ENCODE peak calls at places on chromosomes 5 and 9, in six cellular contexts. One of them, this sample, is unnamed.

GRCh38 chr5:95863383-95863757 is 40.8 kb upstream of the GLRX start:
- DNase-seq in GM12878: no peak
- DNase-seq in SK-N-SH: no peak
- DNase-seq in K562: no peak
- DNase-seq in HCT116: no peak
- DNase-seq in HepG2: peak; percentile 69
- DNase-seq in this sample: no peak

GRCh38 chr9:18451409-18451808 is 22.5 kb upstream of the ADAMTSL1 start:
- DNase-seq in GM12878: no peak
- DNase-seq in SK-N-SH: no peak
- DNase-seq in K562: no peak
- DNase-seq in HCT116: no peak
- DNase-seq in HepG2: no peak
- DNase-seq in this sample: no peak

GRCh38 chr5:153866176-153866575 is 172.5 kb downstream of the FAM114A2 start:
- DNase-seq in GM12878: no peak
- DNase-seq in SK-N-SH: no peak
- DNase-seq in K562: no peak
- DNase-seq in HCT116: no peak
- DNase-seq in HepG2: no peak
- DNase-seq in this sample: no peak

GRCh38 chr9:126615791-126616447 is 2.2 kb downstream of the LMX1B start:
- DNase-seq in GM12878: no peak
- DNase-seq in SK-N-SH: peak; percentile 36
- DNase-seq in K562: no peak
- DNase-seq in HCT116: no peak
- DNase-seq in HepG2: no peak
- DNase-seq in this sample: no peak

GRCh38 chr9:2424564-2425153 is 196.9 kb upstream of the VLDLR start:
- DNase-seq in GM12878: no peak
- DNase-seq in SK-N-SH: no peak
- DNase-seq in K562: no peak
- DNase-seq in HCT116: no peak
- DNase-seq in HepG2: no peak
- DNase-seq in this sample: no peak

GRCh38 chr5:154196955-154197652 is 6.6 kb downstream of the GALNT10 start:
- DNase-seq in GM12878: no peak
- DNase-seq in SK-N-SH: peak; percentile 59
- DNase-seq in K562: peak; percentile 70
- DNase-seq in HCT116: no peak
- DNase-seq in HepG2: peak; percentile 46
- DNase-seq in this sample: no peak

GRCh38 chr5:170310187-170310586 is 12.6 kb upstream of the LCP2 start:
- DNase-seq in GM12878: no peak
- DNase-seq in SK-N-SH: no peak
- DNase-seq in K562: no peak
- DNase-seq in HCT116: no peak
- DNase-seq in HepG2: no peak
- DNase-seq in this sample: no peak

GRCh38 chr5:87020099-87020934 is 247.4 kb upstream of the RASA1 start:
- DNase-seq in GM12878: peak; percentile 47
- DNase-seq in SK-N-SH: no peak
- DNase-seq in K562: no peak
- DNase-seq in HCT116: no peak
- DNase-seq in HepG2: no peak
- DNase-seq in this sample: no peak

GRCh38 chr9:38619556-38620447 is 594 bp downstream of the ANKRD18A start:
- DNase-seq in GM12878: no peak
- DNase-seq in SK-N-SH: peak; percentile 51
- DNase-seq in K562: no peak
- DNase-seq in HCT116: no peak
- DNase-seq in HepG2: peak; percentile 21
- DNase-seq in this sample: peak; percentile 32

GRCh38 chr9:107630141-107630540 is 140.6 kb upstream of the KLF4 start:
- DNase-seq in GM12878: no peak
- DNase-seq in SK-N-SH: no peak
- DNase-seq in K562: no peak
- DNase-seq in HCT116: no peak
- DNase-seq in HepG2: no peak
- DNase-seq in this sample: no peak

GRCh38 chr5:179229331-179229761 is 115.9 kb downstream of the ADAMTS2 start:
- DNase-seq in GM12878: no peak
- DNase-seq in SK-N-SH: no peak
- DNase-seq in K562: no peak
- DNase-seq in HCT116: no peak
- DNase-seq in HepG2: no peak
- DNase-seq in this sample: no peak

GRCh38 chr9:88741335-88741734 is 206.4 kb downstream of the NXNL2 start:
- DNase-seq in GM12878: no peak
- DNase-seq in SK-N-SH: no peak
- DNase-seq in K562: peak; percentile 30
- DNase-seq in HCT116: no peak
- DNase-seq in HepG2: peak; percentile 23
- DNase-seq in this sample: peak; percentile 42

GRCh38 chr5:179303801-179304200 is 41.5 kb downstream of the ADAMTS2 start:
- DNase-seq in GM12878: no peak
- DNase-seq in SK-N-SH: no peak
- DNase-seq in K562: no peak
- DNase-seq in HCT116: no peak
- DNase-seq in HepG2: no peak
- DNase-seq in this sample: no peak

GRCh38 chr5:25544652-25545249 is 900.0 kb upstream of the CDH10 start:
- DNase-seq in GM12878: peak; percentile 13
- DNase-seq in SK-N-SH: peak; percentile 6
- DNase-seq in K562: peak; percentile 11
- DNase-seq in HCT116: peak; percentile 0
- DNase-seq in HepG2: peak; percentile 31
- DNase-seq in this sample: peak; percentile 82

GRCh38 chr5:111641533-111642230 is 115.3 kb downstream of the NREP start:
- DNase-seq in GM12878: no peak
- DNase-seq in SK-N-SH: no peak
- DNase-seq in K562: no peak
- DNase-seq in HCT116: no peak
- DNase-seq in HepG2: no peak
- DNase-seq in this sample: no peak

GRCh38 chr5:155729684-155730059 is 597.3 kb upstream of the SGCD start:
- DNase-seq in GM12878: no peak
- DNase-seq in SK-N-SH: peak; percentile 26
- DNase-seq in K562: no peak
- DNase-seq in HCT116: no peak
- DNase-seq in HepG2: no peak
- DNase-seq in this sample: peak; percentile 28

GRCh38 chr5:16489322-16489791 is 23.8 kb upstream of the ZNF622 start:
- DNase-seq in GM12878: no peak
- DNase-seq in SK-N-SH: peak; percentile 54
- DNase-seq in K562: no peak
- DNase-seq in HCT116: peak; percentile 21
- DNase-seq in HepG2: peak; percentile 30
- DNase-seq in this sample: peak; percentile 71

GRCh38 chr5:172283020-172283861 is at the start of gene UBTD2:
- DNase-seq in GM12878: no peak
- DNase-seq in SK-N-SH: peak; percentile 94
- DNase-seq in K562: peak; percentile 82
- DNase-seq in HCT116: no peak
- DNase-seq in HepG2: peak; percentile 45
- DNase-seq in this sample: peak; percentile 64

GRCh38 chr9:117375956-117376355 is 38.9 kb downstream of the ASTN2 start:
- DNase-seq in GM12878: no peak
- DNase-seq in SK-N-SH: no peak
- DNase-seq in K562: no peak
- DNase-seq in HCT116: no peak
- DNase-seq in HepG2: no peak
- DNase-seq in this sample: no peak

GRCh38 chr9:117377046-117377445 is 37.8 kb downstream of the ASTN2 start:
- DNase-seq in GM12878: no peak
- DNase-seq in SK-N-SH: peak; percentile 6
- DNase-seq in K562: no peak
- DNase-seq in HCT116: no peak
- DNase-seq in HepG2: no peak
- DNase-seq in this sample: no peak

GRCh38 chr9:117368684-117369230 is 46.1 kb downstream of the ASTN2 start:
- DNase-seq in GM12878: no peak
- DNase-seq in SK-N-SH: no peak
- DNase-seq in K562: no peak
- DNase-seq in HCT116: no peak
- DNase-seq in HepG2: no peak
- DNase-seq in this sample: no peak

GRCh38 chr9:117374076-117374740 is 40.6 kb downstream of the ASTN2 start:
- DNase-seq in GM12878: no peak
- DNase-seq in SK-N-SH: no peak
- DNase-seq in K562: no peak
- DNase-seq in HCT116: no peak
- DNase-seq in HepG2: no peak
- DNase-seq in this sample: no peak
- TF ChIP-seq JUND in GM12878: no peak
- TF ChIP-seq JUND in SK-N-SH: no peak
- TF ChIP-seq JUND in K562: no peak
- TF ChIP-seq JUND in HCT116: no peak
- TF ChIP-seq JUND in HepG2: no peak
- TF ChIP-seq JUND in this sample: no peak

GRCh38 chr5:102596951-102597350 is 98.2 kb upstream of the SLCO6A1 start:
- DNase-seq in GM12878: no peak
- DNase-seq in SK-N-SH: no peak
- DNase-seq in K562: no peak
- DNase-seq in HCT116: no peak
- DNase-seq in HepG2: no peak
- DNase-seq in this sample: no peak
- TF ChIP-seq JUND in GM12878: no peak
- TF ChIP-seq JUND in SK-N-SH: no peak
- TF ChIP-seq JUND in K562: no peak
- TF ChIP-seq JUND in HCT116: no peak
- TF ChIP-seq JUND in HepG2: no peak
- TF ChIP-seq JUND in this sample: no peak

DNA sequence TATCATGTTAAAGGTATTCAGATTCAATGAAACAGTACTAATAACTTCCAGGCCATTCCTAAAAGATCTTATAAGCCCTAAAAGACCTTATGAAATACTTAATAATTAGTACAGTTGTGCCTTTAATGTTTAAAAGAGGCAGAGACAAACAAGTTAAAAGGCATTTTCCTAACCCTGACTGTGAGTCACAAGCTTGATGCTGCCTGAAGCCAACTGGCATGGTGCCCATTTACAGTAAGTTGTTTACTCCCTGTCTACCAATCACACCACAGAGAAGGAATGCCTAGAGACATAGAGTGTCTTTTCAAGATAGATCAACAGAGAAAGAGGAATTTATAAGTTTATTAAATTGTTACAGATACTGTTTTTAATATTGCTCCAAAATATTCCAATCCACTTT is 47.8 kb downstream of the NR3C1 start:
- DNase-seq in GM12878: no peak
- DNase-seq in SK-N-SH: peak; percentile 50
- DNase-seq in K562: peak; percentile 21
- DNase-seq in HCT116: peak; percentile 84
- DNase-seq in HepG2: peak; percentile 76
- DNase-seq in this sample: peak; percentile 65
- TF ChIP-seq JUND in GM12878: no peak
- TF ChIP-seq JUND in SK-N-SH: peak; percentile 56
- TF ChIP-seq JUND in K562: no peak
- TF ChIP-seq JUND in HCT116: peak; percentile 54
- TF ChIP-seq JUND in HepG2: no peak
- TF ChIP-seq JUND in this sample: no peak

GRCh38 chr5:133421394-133421793 is 190.9 kb downstream of the FSTL4 start:
- DNase-seq in GM12878: no peak
- DNase-seq in SK-N-SH: peak; percentile 70
- DNase-seq in K562: peak; percentile 58
- DNase-seq in HCT116: no peak
- DNase-seq in HepG2: no peak
- DNase-seq in this sample: no peak
- TF ChIP-seq JUND in GM12878: no peak
- TF ChIP-seq JUND in SK-N-SH: no peak
- TF ChIP-seq JUND in K562: no peak
- TF ChIP-seq JUND in HCT116: no peak
- TF ChIP-seq JUND in HepG2: no peak
- TF ChIP-seq JUND in this sample: no peak

GRCh38 chr9:99272866-99273265 is 50.8 kb downstream of the SEC61B start:
- DNase-seq in GM12878: no peak
- DNase-seq in SK-N-SH: no peak
- DNase-seq in K562: no peak
- DNase-seq in HCT116: no peak
- DNase-seq in HepG2: no peak
- DNase-seq in this sample: no peak

GRCh38 chr9:99274016-99274415 is 51.9 kb downstream of the SEC61B start:
- DNase-seq in GM12878: no peak
- DNase-seq in SK-N-SH: no peak
- DNase-seq in K562: no peak
- DNase-seq in HCT116: no peak
- DNase-seq in HepG2: no peak
- DNase-seq in this sample: no peak

GRCh38 chr9:99266136-99267023 is 44.3 kb downstream of the SEC61B start:
- DNase-seq in GM12878: peak; percentile 48
- DNase-seq in SK-N-SH: peak; percentile 74
- DNase-seq in K562: peak; percentile 76
- DNase-seq in HCT116: peak; percentile 69
- DNase-seq in HepG2: peak; percentile 65
- DNase-seq in this sample: no peak

GRCh38 chr9:99274511-99274910 is 52.4 kb downstream of the SEC61B start:
- DNase-seq in GM12878: no peak
- DNase-seq in SK-N-SH: no peak
- DNase-seq in K562: no peak
- DNase-seq in HCT116: no peak
- DNase-seq in HepG2: peak; percentile 49
- DNase-seq in this sample: no peak

DNA sequence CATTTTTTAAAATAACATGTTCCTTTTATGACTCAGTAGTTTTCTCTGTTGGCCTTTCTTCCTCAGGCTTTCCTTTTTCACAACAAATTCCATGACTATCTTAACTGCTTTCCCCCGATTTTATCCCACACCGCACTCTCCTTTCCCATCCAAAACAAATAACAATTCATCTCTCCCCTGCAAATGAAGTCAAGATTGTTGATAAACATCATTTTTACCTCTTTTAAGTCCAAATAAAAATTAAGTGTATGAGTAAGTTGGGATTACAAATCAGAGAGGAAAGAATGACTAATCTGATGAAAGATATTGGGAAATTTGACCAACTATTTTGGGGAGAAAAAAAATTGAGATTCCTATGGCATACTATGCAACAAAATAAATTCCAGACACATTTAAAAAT is 47.3 kb downstream of the SEC61B start:
- DNase-seq in GM12878: no peak
- DNase-seq in SK-N-SH: no peak
- DNase-seq in K562: no peak
- DNase-seq in HCT116: no peak
- DNase-seq in HepG2: no peak
- DNase-seq in this sample: no peak
- TF ChIP-seq JUND in GM12878: no peak
- TF ChIP-seq JUND in SK-N-SH: peak; percentile 90
- TF ChIP-seq JUND in K562: no peak
- TF ChIP-seq JUND in HCT116: no peak
- TF ChIP-seq JUND in HepG2: no peak
- TF ChIP-seq JUND in this sample: no peak